ENCODE peak calls at places on chromosomes 16 and 17, in five cellular contexts. C is MM.1S, H is mesendoderm, A is SK-N-SH, B is mammary epithelial cell. V is an unnamed sample.

GRCh38 chr16:84121007-84121406 is 4.3 kb upstream of the MBTPS1 start:
- DNase-seq in B (no peak), C (no peak), A (no peak), H (no peak), V (no peak)

GRCh38 chr17:32495347-32496253 is 8.8 kb downstream of the CDK5R1 start:
- DNase-seq in A (peak), H (no peak), C (no peak), B (no peak), V (peak)

GRCh38 chr16:10584956-10585561 is 4.7 kb upstream of the EMP2 start:
- DNase-seq in H (no peak), A (no peak), C (no peak), B (peak), V (peak)

GRCh38 chr16:11725457-11725856 is 17.2 kb downstream of the TXNDC11 start:
- DNase-seq in H (no peak), A (no peak), C (no peak), B (no peak), V (peak)

GRCh38 chr17:73691321-73691766 is 47.1 kb upstream of the SDK2 start:
- DNase-seq in H (peak), B (no peak), A (no peak), C (no peak), V (no peak)

GRCh38 chr17:11144358-11145233 is 96.4 kb upstream of the SHISA6 start:
- DNase-seq in H (peak), A (peak), B (peak), C (peak), V (peak)

GRCh38 chr17:71349908-71350600 is 770.8 kb upstream of the SOX9 start:
- DNase-seq in B (no peak), A (no peak), H (no peak), C (no peak), V (peak)

GRCh38 chr17:4394208-4395110 is 28.0 kb upstream of the UBE2G1 start:
- DNase-seq in B (peak), C (no peak), H (no peak), A (no peak), V (no peak)

GRCh38 chr16:67883872-67884261 is 818 bp upstream of the NRN1L start:
- DNase-seq in B (peak), C (peak), H (peak), A (peak), V (peak)

GRCh38 chr17:68346448-68346847 is 55.2 kb downstream of the ARSG start:
- DNase-seq in C (no peak), B (no peak), A (no peak), H (no peak), V (no peak)

GRCh38 chr16:57284206-57284951 is at the start of gene PLLP:
- DNase-seq in A (peak), H (peak), C (no peak), B (peak), V (peak)

GRCh38 chr17:19867094-19867653 is 562 bp downstream of the ULK2 start:
- DNase-seq in A (peak), B (peak), C (peak), H (peak), V (peak)

GRCh38 chr17:44722254-44722653 is 13.8 kb downstream of the DBF4B start:
- DNase-seq in A (no peak), C (no peak), H (peak), B (no peak), V (no peak)

GRCh38 chr17:75191584-75191983 is 8.8 kb upstream of the SUMO2 start:
- DNase-seq in A (no peak), H (peak), C (no peak), B (no peak), V (peak)

GRCh38 chr16:4728676-4729075 is 5.4 kb downstream of the ANKS3 start:
- DNase-seq in C (no peak), H (no peak), B (no peak), A (no peak), V (no peak)

DNA sequence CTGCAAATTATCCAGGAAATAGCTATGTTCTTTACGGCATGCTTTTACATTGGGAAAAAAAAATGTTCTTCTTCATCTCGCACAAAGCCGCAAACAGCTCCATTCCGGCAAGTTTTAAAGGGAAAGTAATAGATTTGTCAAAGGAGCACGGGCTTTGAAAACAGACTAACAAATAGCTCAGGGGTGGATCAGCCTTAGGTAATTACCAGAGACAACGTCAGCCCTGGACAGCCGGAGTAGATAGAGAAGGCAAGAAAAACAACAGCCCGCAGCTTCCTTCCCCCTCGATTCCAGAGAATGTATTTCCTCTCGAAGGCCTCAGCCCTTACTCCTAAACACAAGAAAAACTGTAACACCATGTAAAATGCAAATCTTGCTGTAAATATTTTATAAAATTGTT is 222.5 kb downstream of the C16orf78 start:
- DNase-seq in C (no peak), B (no peak), A (peak), H (no peak), V (no peak)
- H3K4me2 ChIP-seq in C (peak), B (no peak), A (no peak), H (no peak), V (no peak)

DNA sequence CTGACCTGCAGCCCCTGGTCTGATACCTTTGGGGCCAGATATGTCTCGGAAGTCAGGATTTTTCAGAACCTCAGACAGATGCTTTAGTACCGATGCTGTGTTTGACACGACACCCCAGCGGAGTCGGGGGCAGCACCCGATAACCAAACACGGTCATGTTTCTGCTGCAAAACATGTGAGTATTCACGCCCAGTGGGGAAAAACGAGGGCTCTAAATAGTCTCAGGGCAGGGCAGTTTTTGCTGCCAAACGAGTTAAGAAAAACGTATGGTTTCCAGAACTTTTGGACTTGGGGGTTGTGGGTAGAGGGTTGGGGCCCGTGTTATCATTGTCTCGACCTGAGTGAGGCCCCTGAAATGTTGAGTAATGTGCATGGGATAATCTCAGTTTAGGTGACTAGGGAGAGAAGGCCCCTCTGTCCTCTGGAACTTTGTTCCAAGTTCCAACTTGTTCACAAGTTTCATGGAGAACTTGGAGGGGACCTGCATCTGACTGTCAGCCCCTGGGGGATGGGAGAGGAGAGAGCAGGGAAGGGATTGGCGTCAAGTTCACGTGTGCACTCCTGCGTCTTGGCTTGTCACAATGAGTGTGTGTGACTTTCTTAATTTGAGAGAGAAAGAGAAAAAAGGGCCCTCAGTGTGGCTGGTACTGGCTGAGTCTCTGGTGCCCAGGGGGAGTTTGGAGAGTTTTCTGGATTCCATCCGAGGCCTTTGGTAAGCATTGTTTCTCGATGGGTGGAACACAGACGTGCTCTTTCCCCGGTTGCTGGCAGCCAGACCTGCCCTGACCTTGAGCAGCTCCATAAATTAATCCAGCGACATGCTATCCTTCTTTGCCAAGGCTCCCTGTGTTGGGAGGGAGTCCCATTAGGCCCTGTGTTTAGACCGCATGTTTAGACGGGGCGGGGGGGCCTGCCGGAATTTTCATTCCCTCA is 83.9 kb upstream of the CIBAR2 start:
- DNase-seq in B (no peak), A (peak), C (no peak), H (no peak), V (peak)
- H3K9ac ChIP-seq in B (no peak), A (no peak), C (no peak), H (no peak), V (peak)

GRCh38 chr17:82415336-82415735 is 2.8 kb upstream of the HEXD start:
- DNase-seq in B (no peak), A (no peak), H (no peak), C (no peak), V (no peak)

GRCh38 chr17:82412535-82413520 is 5.3 kb upstream of the HEXD start:
- DNase-seq in A (peak), H (no peak), C (no peak), B (no peak), V (no peak)

GRCh38 chr17:82416264-82416663 is 1.9 kb upstream of the HEXD start:
- DNase-seq in B (no peak), C (no peak), A (no peak), H (no peak), V (no peak)

GRCh38 chr17:82415786-82416185 is 2.4 kb upstream of the HEXD start:
- DNase-seq in B (no peak), A (no peak), C (no peak), H (no peak), V (no peak)

DNA sequence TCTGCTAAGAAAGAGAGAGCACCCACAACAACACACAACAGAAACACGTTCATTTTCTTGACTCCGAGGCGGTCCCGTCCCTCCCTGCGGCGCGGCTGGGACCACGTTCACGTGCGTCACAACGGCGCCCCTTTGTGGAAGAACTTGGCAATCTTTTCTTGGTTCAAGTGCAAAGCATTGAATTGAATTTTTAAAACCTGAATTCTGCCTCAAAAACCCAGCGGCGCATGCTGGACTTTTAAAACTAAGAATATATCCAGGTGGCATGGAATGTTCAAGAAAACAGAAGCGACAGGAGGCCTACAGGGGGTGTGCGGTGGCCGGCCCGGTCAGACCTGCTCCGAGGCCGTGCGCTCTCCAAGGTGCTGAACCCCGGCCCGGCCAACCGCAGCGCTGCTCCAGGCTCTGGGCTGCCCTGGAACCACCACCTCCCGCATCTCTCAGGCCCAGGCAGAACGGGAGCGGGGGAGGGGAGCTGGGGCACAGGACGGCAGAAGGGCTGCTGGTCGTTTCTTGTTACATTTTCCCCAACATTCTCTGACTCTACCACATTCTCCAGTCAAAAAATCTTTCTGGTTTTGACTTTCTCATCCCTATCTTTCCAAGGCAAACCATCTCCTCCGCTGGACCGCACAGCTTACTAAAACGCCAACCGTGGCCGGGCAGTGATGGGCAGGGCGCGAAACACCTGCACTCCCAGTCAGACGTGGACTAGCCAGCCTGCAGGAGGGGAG is 3.4 kb upstream of the HEXD start:
- DNase-seq in C (peak), A (peak), B (peak), H (peak), V (peak)
- H3K4me2 ChIP-seq in C (peak), A (no peak), B (peak), H (peak), V (peak)

GRCh38 chr16:49696414-49697101 is 159.4 kb downstream of the ZNF423 start:
- DNase-seq in A (peak), C (no peak), B (no peak), H (peak), V (no peak)

GRCh38 chr16:49697631-49698030 is 158.3 kb downstream of the ZNF423 start:
- DNase-seq in B (no peak), A (no peak), H (no peak), C (no peak), V (no peak)

GRCh38 chr16:49699718-49700117 is 156.2 kb downstream of the ZNF423 start:
- DNase-seq in B (no peak), A (no peak), C (no peak), H (peak), V (no peak)

GRCh38 chr16:49698931-49699715 is 156.8 kb downstream of the ZNF423 start:
- DNase-seq in H (peak), C (no peak), A (no peak), B (no peak), V (no peak)

GRCh38 chr16:49698416-49698815 is 157.5 kb downstream of the ZNF423 start:
- DNase-seq in A (peak), C (no peak), H (peak), B (no peak), V (no peak)
- H3K9ac ChIP-seq in A (no peak), C (no peak), H (peak), B (no peak), V (no peak)

GRCh38 chr17:78892936-78893379 is 10.0 kb downstream of the CEP295NL start:
- DNase-seq in B (no peak), A (no peak), C (no peak), H (no peak), V (no peak)
- H3K4me2 ChIP-seq in B (no peak), A (no peak), C (peak), H (no peak), V (no peak)

V was measured in GM23248.